ENCODE peak calls at places on chromosome 16, in five cellular contexts. Q is mammary epithelial cell; I is neural progenitor cell; U is stimulated activated CD4-positive, alpha-beta T cell treated with anti-CD3 and anti-CD28 coated beads, Interleukin-2, amount 100 ng/mL, for 48 hours; E is RWPE1. V is an unnamed sample.

GRCh38 chr16:57810197-57811024 is 8.1 kb upstream of the KIFC3 start:
- DNase-seq in Q (peak), E (peak), U (peak), I (peak), V (no peak)

GRCh38 chr16:84740596-84741071 is 40.8 kb downstream of the USP10 start:
- DNase-seq in I (no peak), Q (no peak), U (no peak), E (no peak), V (no peak)

GRCh38 chr16:86568677-86569623 is 2.3 kb downstream of the FOXC2 start:
- DNase-seq in Q (no peak), E (no peak), I (no peak), U (no peak), V (no peak)

GRCh38 chr16:56228476-56228875 is 37.2 kb downstream of the GNAO1 start:
- DNase-seq in U (no peak), Q (no peak), I (no peak), E (no peak), V (no peak)

GRCh38 chr16:84024854-84025253 is 17.7 kb downstream of the SLC38A8 start:
- DNase-seq in E (peak), Q (peak), I (no peak), U (no peak), V (no peak)

GRCh38 chr16:68455631-68456030 is 7.3 kb upstream of the SMPD3 start:
- DNase-seq in U (no peak), E (no peak), Q (no peak), I (no peak), V (no peak)

GRCh38 chr16:90018297-90019200 is 707 bp downstream of the DBNDD1 start:
- DNase-seq in E (no peak), U (no peak), I (peak), Q (no peak), V (no peak)

GRCh38 chr16:30369091-30369937 is 980 bp downstream of the TBC1D10B start:
- DNase-seq in I (peak), U (no peak), Q (peak), E (no peak), V (no peak)

GRCh38 chr16:56848955-56849689 is 15.9 kb upstream of the SLC12A3 start:
- DNase-seq in U (no peak), E (peak), Q (peak), I (no peak), V (peak)

GRCh38 chr16:55040366-55041086 is 109.9 kb downstream of the IRX5 start:
- DNase-seq in U (no peak), Q (no peak), I (no peak), E (no peak), V (no peak)

GRCh38 chr16:89691231-89691985 is 4.9 kb downstream of the CDK10 start:
- DNase-seq in Q (no peak), E (no peak), I (no peak), U (no peak), V (no peak)

GRCh38 chr16:23323224-23324030 is 21.3 kb downstream of the SCNN1B start:
- DNase-seq in Q (peak), E (no peak), I (no peak), U (no peak), V (no peak)

GRCh38 chr16:73057369-73058210 is 9.7 kb upstream of the ZFHX3 start:
- DNase-seq in E (no peak), Q (peak), U (no peak), I (peak), V (no peak)

GRCh38 chr16:55572439-55572838 is 6.0 kb downstream of the CAPNS2 start:
- DNase-seq in I (no peak), U (no peak), E (no peak), Q (no peak), V (no peak)

GRCh38 chr16:1278456-1278855 is 22.6 kb downstream of the TPSD1 start:
- DNase-seq in Q (no peak), U (no peak), E (no peak), I (peak), V (no peak)

GRCh38 chr16:86823895-86824671 is 245.7 kb downstream of the FOXL1 start:
- DNase-seq in U (no peak), Q (peak), E (peak), I (no peak), V (no peak)

GRCh38 chr16:87581867-87582220 is 20.5 kb upstream of the JPH3 start:
- DNase-seq in I (no peak), U (no peak), Q (peak), E (peak), V (no peak)

GRCh38 chr16:80974649-80975376 is 31.9 kb downstream of the CMC2 start:
- DNase-seq in I (peak), U (no peak), Q (no peak), E (peak), V (no peak)

GRCh38 chr16:17161034-17161433 is 309.7 kb downstream of the XYLT1 start:
- DNase-seq in Q (no peak), E (no peak), I (peak), U (no peak), V (peak)

GRCh38 chr16:68384293-68385255 is 63.7 kb downstream of the SMPD3 start:
- DNase-seq in U (no peak), I (peak), E (no peak), Q (no peak), V (no peak)

GRCh38 chr16:88870608-88871348 is 4.3 kb upstream of the PABPN1L start:
- DNase-seq in Q (no peak), I (no peak), E (no peak), U (no peak), V (peak)

GRCh38 chr16:89847930-89848297 is 19.6 kb downstream of the SPIRE2 start:
- DNase-seq in I (no peak), Q (no peak), E (no peak), U (no peak), V (no peak)

GRCh38 chr16:88938119-88938932 is 38.7 kb downstream of the CBFA2T3 start:
- DNase-seq in U (no peak), Q (no peak), E (no peak), I (no peak), V (no peak)

GRCh38 chr16:67528870-67529638 is 425 bp downstream of the RIPOR1 start:
- DNase-seq in U (no peak), I (peak), E (peak), Q (peak), V (no peak)

GRCh38 chr16:84652565-84652964 is 4.3 kb downstream of the KLHL36 start:
- DNase-seq in E (no peak), I (no peak), Q (no peak), U (no peak), V (no peak)

GRCh38 chr16:56424404-56424765 is 960 bp downstream of the AMFR start:
- DNase-seq in Q (peak), U (no peak), E (peak), I (no peak), V (no peak)

GRCh38 chr16:3092501-3092991 is 6.5 kb downstream of the ZSCAN10 start:
- DNase-seq in Q (no peak), I (no peak), E (no peak), U (no peak), V (no peak)

V was measured in NCI-H1694.